ENCODE peak calls at places on chromosomes 1 and 21, in seven cellular contexts. Z is GM12878, Q is HCT116, D is SK-N-SH, T is H1, C is K562, W is HepG2. X is an unnamed sample.
A peak's percentile ranks its signal among the peaks of the same experiment; 100 is the strongest.

GRCh38 chr1:211579434-211580302 is 707 bp upstream of the SLC30A1 start:
- DNase-seq in Z (no peak), Q (no peak), D (no peak), T (peak; percentile 21), C (peak; percentile 94), W (peak; percentile 87), X (peak; percentile 76)

GRCh38 chr1:196690582-196690981 is 38.7 kb downstream of the CFH start:
- DNase-seq in Z (no peak), Q (no peak), D (no peak), T (no peak), C (peak; percentile 3), W (no peak), X (no peak)

GRCh38 chr21:39082656-39083376 is 100.4 kb downstream of the PSMG1 start:
- DNase-seq in Z (no peak), Q (peak; percentile 13), D (no peak), T (no peak), C (no peak), W (peak; percentile 64), X (no peak)

GRCh38 chr1:172177849-172178248 is 242.6 kb upstream of the C1orf105 start:
- DNase-seq in Z (no peak), Q (no peak), D (no peak), T (no peak), C (no peak), W (no peak), X (no peak)

GRCh38 chr1:32398401-32398800 is 4.2 kb upstream of the BSDC1 start:
- DNase-seq in Z (no peak), Q (no peak), D (no peak), T (no peak), C (no peak), W (no peak), X (no peak)

GRCh38 chr1:184632415-184633175 is 122.1 kb downstream of the EDEM3 start:
- DNase-seq in Z (no peak), Q (no peak), D (no peak), T (no peak), C (no peak), W (no peak), X (no peak)

GRCh38 chr1:53589043-53589887 is 130.1 kb downstream of the DMRTB1 start:
- DNase-seq in Z (no peak), Q (no peak), D (peak; percentile 39), T (no peak), C (no peak), W (no peak), X (no peak)

GRCh38 chr1:165050246-165050645 is 306.3 kb downstream of the LMX1A start:
- DNase-seq in Z (no peak), Q (no peak), D (no peak), T (no peak), C (no peak), W (no peak), X (no peak)

GRCh38 chr1:247517795-247518612 is 18.2 kb downstream of the OR2C3 start:
- DNase-seq in Z (no peak), Q (no peak), D (peak; percentile 27), T (no peak), C (peak; percentile 18), W (no peak), X (no peak)

GRCh38 chr1:29166291-29166878 is 15.3 kb downstream of the SRSF4 start:
- DNase-seq in Z (no peak), Q (no peak), D (no peak), T (no peak), C (no peak), W (peak; percentile 49), X (no peak)

GRCh38 chr1:171290611-171291010 is 23.4 kb upstream of the FMO4 start:
- DNase-seq in Z (no peak), Q (no peak), D (no peak), T (no peak), C (no peak), W (no peak), X (no peak)

GRCh38 chr1:223312705-223313414 is 51.1 kb downstream of the SUSD4 start:
- DNase-seq in Z (no peak), Q (no peak), D (no peak), T (no peak), C (peak; percentile 16), W (no peak), X (no peak)

GRCh38 chr21:15549671-15550070 is 180.1 kb upstream of the USP25 start:
- DNase-seq in Z (no peak), Q (no peak), D (no peak), T (no peak), C (no peak), W (peak; percentile 1), X (peak; percentile 23)

GRCh38 chr21:39077816-39078215 is 105.4 kb downstream of the PSMG1 start:
- DNase-seq in Z (no peak), Q (no peak), D (no peak), T (no peak), C (no peak), W (no peak), X (no peak)

GRCh38 chr1:221527886-221528634 is 213.8 kb downstream of the DUSP10 start:
- DNase-seq in Z (no peak), Q (no peak), D (no peak), T (no peak), C (no peak), W (no peak), X (no peak)

GRCh38 chr1:8418301-8418700 is 100.4 kb downstream of the SLC45A1 start:
- DNase-seq in Z (no peak), Q (no peak), D (no peak), T (no peak), C (no peak), W (no peak), X (no peak)

GRCh38 chr21:44880762-44881585 is 7.5 kb upstream of the PTTG1IP start:
- DNase-seq in Z (no peak), Q (no peak), D (no peak), T (no peak), C (peak; percentile 37), W (peak; percentile 70), X (no peak)

DNA sequence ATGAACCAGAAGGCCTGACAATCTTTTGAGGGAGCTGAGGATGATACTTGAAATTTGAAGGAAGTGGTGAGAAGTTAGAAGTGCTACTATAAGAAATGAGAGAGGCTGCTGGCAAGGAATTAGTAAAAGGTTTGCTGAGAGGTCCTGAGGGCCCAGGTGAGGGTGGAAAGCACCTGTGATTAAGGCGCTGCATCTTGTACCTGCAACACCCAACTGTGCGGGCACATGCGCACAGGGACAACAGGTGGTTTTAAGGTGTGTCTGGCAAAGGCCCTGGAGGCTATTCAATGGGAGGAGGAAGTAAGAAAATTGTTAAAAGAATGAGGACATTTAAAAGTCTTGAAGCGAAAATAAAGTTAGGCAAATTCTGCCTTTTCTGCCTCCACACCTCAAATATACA is 349.3 kb downstream of the RGS7 start:
- DNase-seq in Z (no peak), Q (no peak), D (no peak), T (no peak), C (no peak), W (no peak), X (no peak)
- TF ChIP-seq YY1 in Z (no peak), Q (no peak), D (no peak), T (no peak), C (no peak), W (no peak), X (no peak)

GRCh38 chr1:80989455-80989854 is 811.3 kb upstream of the ADGRL2 start:
- DNase-seq in Z (no peak), Q (no peak), D (no peak), T (no peak), C (no peak), W (no peak), X (no peak)

GRCh38 chr1:80988896-80989295 is 811.8 kb upstream of the ADGRL2 start:
- DNase-seq in Z (no peak), Q (no peak), D (no peak), T (no peak), C (no peak), W (no peak), X (no peak)

GRCh38 chr1:80982831-80983230 is 817.9 kb upstream of the ADGRL2 start:
- DNase-seq in Z (no peak), Q (no peak), D (no peak), T (no peak), C (no peak), W (no peak), X (no peak)

GRCh38 chr1:80987106-80987505 is 813.6 kb upstream of the ADGRL2 start:
- DNase-seq in Z (no peak), Q (no peak), D (no peak), T (no peak), C (no peak), W (no peak), X (no peak)
- TF ChIP-seq YY1 in Z (no peak), Q (no peak), D (no peak), T (no peak), C (no peak), W (no peak), X (no peak)

GRCh38 chr1:22494144-22494543 is 42.5 kb downstream of the ZBTB40 start:
- DNase-seq in Z (no peak), Q (no peak), D (no peak), T (no peak), C (no peak), W (no peak), X (no peak)
- TF ChIP-seq YY1 in Z (no peak), Q (no peak), D (no peak), T (no peak), C (no peak), W (no peak), X (no peak)

GRCh38 chr1:39954870-39955546 is at the start of gene MFSD2A:
- DNase-seq in Z (peak; percentile 55), Q (peak; percentile 73), D (peak; percentile 98), T (peak; percentile 69), C (no peak), W (peak; percentile 50), X (peak; percentile 85)

GRCh38 chr1:39954261-39954869 is 580 bp upstream of the MFSD2A start:
- DNase-seq in Z (no peak), Q (no peak), D (no peak), T (no peak), C (no peak), W (no peak), X (no peak)

GRCh38 chr1:39958801-39959200 is 3.9 kb downstream of the MFSD2A start:
- DNase-seq in Z (no peak), Q (no peak), D (no peak), T (no peak), C (no peak), W (no peak), X (no peak)

GRCh38 chr1:39957299-39958020 is 2.5 kb downstream of the MFSD2A start:
- DNase-seq in Z (no peak), Q (no peak), D (peak; percentile 10), T (no peak), C (no peak), W (no peak), X (no peak)

DNA sequence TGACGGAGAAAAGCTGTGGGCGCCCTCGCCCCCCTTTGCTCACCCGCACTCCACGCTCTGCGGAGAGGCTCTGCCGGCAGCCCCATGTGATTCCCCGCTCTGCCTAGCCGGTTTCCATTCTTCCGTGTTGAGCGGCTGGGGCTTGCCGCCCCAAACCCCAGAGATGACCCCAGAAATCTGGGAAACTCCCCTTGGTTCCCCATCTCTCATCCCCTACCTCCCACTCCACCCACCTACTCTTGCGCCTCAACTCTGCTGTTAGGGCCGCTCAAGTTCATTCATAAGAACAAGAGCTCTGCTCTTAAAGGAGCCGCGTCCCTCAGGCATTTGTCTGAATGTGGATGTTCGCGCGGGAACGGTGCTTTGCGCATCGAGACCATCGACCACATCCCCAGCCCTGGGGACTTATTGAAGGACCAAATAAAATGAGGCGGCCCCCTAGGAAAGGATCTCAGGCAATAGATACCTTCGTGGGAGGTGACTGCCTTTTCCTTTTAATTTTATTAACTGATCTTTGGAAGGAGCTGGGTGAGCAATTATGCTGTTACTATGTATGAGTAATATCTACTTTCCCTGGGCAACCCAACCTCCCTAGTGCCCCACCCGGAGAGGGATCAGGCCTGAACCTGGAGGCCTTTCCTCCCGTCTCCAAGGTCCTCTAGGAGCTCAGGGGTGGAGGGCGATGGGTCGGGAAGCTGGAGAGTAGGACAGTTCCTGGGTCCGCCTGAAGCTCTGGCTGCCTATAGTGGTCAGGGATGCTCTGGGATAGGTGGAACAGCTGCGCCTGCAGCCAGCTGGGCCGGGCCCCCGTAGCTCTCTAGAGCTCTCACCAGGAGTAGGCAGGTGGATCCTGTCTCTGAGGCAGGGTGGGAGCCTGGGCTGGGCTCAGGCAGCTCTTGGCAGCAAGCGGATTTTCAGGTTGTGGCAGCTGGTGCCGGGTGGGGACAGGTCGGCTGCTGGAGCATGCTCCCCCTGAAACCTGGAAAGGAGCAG is 898 bp downstream of the MFSD2A start:
- DNase-seq in Z (peak; percentile 33), Q (peak; percentile 18), D (peak; percentile 66), T (no peak), C (no peak), W (no peak), X (no peak)
- TF ChIP-seq YY1 in Z (peak; percentile 20), Q (no peak), D (no peak), T (no peak), C (no peak), W (no peak), X (no peak)